ENCODE peak calls at places on chromosomes 1 and 21, in nine cellular contexts. N is H1, C is fibroblast of lung, O is OCI-LY7, U is mesenchymal stem cell, I is GM23338, M is PC-3, L is mammary epithelial cell, G is neuronal stem cell. D is an unnamed sample.

GRCh38 chr1:156002182-156002911 is 18.4 kb downstream of the SSR2 start:
- DNase-seq in N (no peak), C (no peak), O (no peak), U (no peak), I (no peak), M (no peak), L (no peak), G (no peak), D (no peak)

GRCh38 chr1:24923485-24924113 is 6.5 kb downstream of the RUNX3 start:
- DNase-seq in N (no peak), C (no peak), O (peak; percentile 57), U (no peak), I (no peak), M (no peak), L (no peak), G (no peak), D (no peak)

GRCh38 chr1:188089461-188089860 is 1260.7 kb downstream of the PLA2G4A start:
- DNase-seq in N (no peak), C (peak; percentile 19), O (no peak), U (peak; percentile 15), I (peak; percentile 64), M (no peak), L (no peak), G (peak; percentile 4), D (no peak)

GRCh38 chr1:27630859-27631491 is 4.0 kb downstream of the FGR start:
- DNase-seq in N (no peak), C (no peak), O (no peak), U (no peak), I (no peak), M (no peak), L (no peak), G (no peak), D (no peak)

GRCh38 chr21:41754481-41754891 is 12.4 kb downstream of the RIPK4 start:
- DNase-seq in N (no peak), C (no peak), O (no peak), U (no peak), I (peak; percentile 47), M (no peak), L (no peak), G (no peak), D (no peak)

GRCh38 chr21:45876381-45877159 is 105.0 kb upstream of the COL6A1 start:
- DNase-seq in N (no peak), C (no peak), O (no peak), U (peak; percentile 82), I (no peak), M (no peak), L (no peak), G (peak; percentile 18), D (no peak)

GRCh38 chr1:58345215-58346075 is 201.1 kb downstream of the OMA1 start:
- DNase-seq in N (no peak), C (no peak), O (no peak), U (no peak), I (peak; percentile 30), M (no peak), L (no peak), G (peak; percentile 27), D (no peak)

GRCh38 chr1:68291763-68292384 is 59.6 kb upstream of the WLS start:
- DNase-seq in N (no peak), C (peak; percentile 67), O (no peak), U (peak; percentile 27), I (peak; percentile 63), M (no peak), L (no peak), G (no peak), D (no peak)

GRCh38 chr1:183209533-183210158 is 23.6 kb downstream of the LAMC2 start:
- DNase-seq in N (no peak), C (peak; percentile 78), O (no peak), U (peak; percentile 87), I (no peak), M (peak; percentile 88), L (peak; percentile 87), G (no peak), D (peak; percentile 25)

GRCh38 chr1:24101796-24102580 is 9.9 kb downstream of the MYOM3 start:
- DNase-seq in N (no peak), C (no peak), O (no peak), U (no peak), I (no peak), M (no peak), L (no peak), G (no peak), D (peak; percentile 44)

GRCh38 chr1:66402194-66402593 is 131.8 kb upstream of the SGIP1 start:
- DNase-seq in N (no peak), C (no peak), O (peak; percentile 99), U (peak; percentile 51), I (no peak), M (no peak), L (no peak), G (no peak), D (no peak)

GRCh38 chr1:12570291-12570690 is 47.7 kb downstream of the DHRS3 start:
- DNase-seq in N (no peak), C (no peak), O (no peak), U (no peak), I (no peak), M (no peak), L (no peak), G (no peak), D (no peak)

GRCh38 chr21:35923971-35924370 is 136.4 kb downstream of the SETD4 start:
- DNase-seq in N (no peak), C (no peak), O (no peak), U (no peak), I (no peak), M (no peak), L (peak; percentile 31), G (no peak), D (no peak)

GRCh38 chr1:25145775-25146381 is 86.4 kb downstream of the SYF2 start:
- DNase-seq in N (no peak), C (no peak), O (peak; percentile 86), U (no peak), I (no peak), M (no peak), L (peak; percentile 14), G (no peak), D (no peak)

GRCh38 chr1:102758418-102758817 is 349.9 kb downstream of the COL11A1 start:
- DNase-seq in N (no peak), C (no peak), O (no peak), U (no peak), I (no peak), M (no peak), L (no peak), G (no peak), D (no peak)

GRCh38 chr1:8424539-8425116 is 106.7 kb downstream of the SLC45A1 start:
- DNase-seq in N (no peak), C (no peak), O (peak; percentile 90), U (no peak), I (peak; percentile 87), M (peak; percentile 76), L (peak; percentile 28), G (no peak), D (peak; percentile 84)

GRCh38 chr1:53350853-53351767 is 23.2 kb upstream of the LRP8 start:
- DNase-seq in N (no peak), C (no peak), O (no peak), U (no peak), I (peak; percentile 29), M (no peak), L (no peak), G (no peak), D (no peak)

GRCh38 chr1:866095-866494 is 57.6 kb upstream of the SAMD11 start:
- DNase-seq in N (no peak), C (no peak), O (no peak), U (no peak), I (no peak), M (no peak), L (no peak), G (no peak), D (no peak)

DNA sequence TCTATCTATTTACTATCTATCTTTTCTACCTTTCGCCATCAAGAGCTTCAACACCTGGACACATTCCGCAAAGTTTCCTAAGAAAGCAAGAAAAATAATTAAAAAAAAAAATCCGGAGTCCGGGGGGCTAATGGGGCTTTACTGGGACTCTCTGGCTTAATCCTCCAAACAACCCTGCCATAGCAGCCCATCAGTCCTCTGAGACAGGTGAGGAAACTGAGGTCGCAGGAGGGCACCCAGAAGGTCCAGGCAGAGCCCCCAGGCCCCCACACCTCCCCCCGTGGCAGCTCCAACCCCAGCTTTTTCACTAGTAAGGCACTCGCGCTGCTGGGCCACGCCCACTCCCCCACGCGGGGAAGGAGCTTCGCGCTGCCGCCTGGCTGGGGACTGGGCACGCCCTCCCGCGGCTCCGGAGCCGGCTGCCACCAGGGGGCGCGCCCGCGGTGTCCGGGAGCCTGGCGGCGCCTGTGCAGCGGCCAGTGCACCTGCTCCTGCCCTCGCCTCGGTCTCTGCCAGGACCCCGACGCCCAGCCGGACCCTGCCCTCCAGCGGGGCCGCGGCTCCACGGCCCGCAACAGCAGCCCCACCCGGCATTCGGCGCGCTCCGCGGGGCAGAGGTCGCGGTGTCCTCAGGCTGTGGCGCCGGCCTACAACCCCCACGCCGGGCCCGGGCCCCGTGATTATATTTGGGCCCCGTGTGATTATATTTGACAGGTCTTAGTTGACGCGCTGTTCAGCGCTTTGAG is 54.1 kb upstream of the SAMD11 start:
- DNase-seq in N (no peak), C (peak; percentile 19), O (peak; percentile 64), U (peak; percentile 41), I (peak; percentile 67), M (peak; percentile 64), L (peak; percentile 25), G (peak; percentile 35), D (peak; percentile 80)
- H2AFZ ChIP-seq in N (no peak overlapping the region), C (no peak overlapping the region), O (no peak overlapping the region), U (no peak overlapping the region), I (peak overlapping the region; percentile 63), M (peak overlapping the region; percentile 43), L (no peak overlapping the region), G (peak overlapping the region; percentile 77), D (no peak overlapping the region)

GRCh38 chr1:205214756-205215155 is 3.3 kb upstream of the DSTYK start:
- DNase-seq in N (no peak), C (no peak), O (peak; percentile 34), U (no peak), I (no peak), M (no peak), L (no peak), G (no peak), D (no peak)
- H2AFZ ChIP-seq in N (no peak overlapping the region), C (no peak overlapping the region), O (peak overlapping the region; percentile 79), U (no peak overlapping the region), I (no peak overlapping the region), M (peak overlapping the region; percentile 20), L (no peak overlapping the region), G (no peak overlapping the region), D (no peak overlapping the region)

DNA sequence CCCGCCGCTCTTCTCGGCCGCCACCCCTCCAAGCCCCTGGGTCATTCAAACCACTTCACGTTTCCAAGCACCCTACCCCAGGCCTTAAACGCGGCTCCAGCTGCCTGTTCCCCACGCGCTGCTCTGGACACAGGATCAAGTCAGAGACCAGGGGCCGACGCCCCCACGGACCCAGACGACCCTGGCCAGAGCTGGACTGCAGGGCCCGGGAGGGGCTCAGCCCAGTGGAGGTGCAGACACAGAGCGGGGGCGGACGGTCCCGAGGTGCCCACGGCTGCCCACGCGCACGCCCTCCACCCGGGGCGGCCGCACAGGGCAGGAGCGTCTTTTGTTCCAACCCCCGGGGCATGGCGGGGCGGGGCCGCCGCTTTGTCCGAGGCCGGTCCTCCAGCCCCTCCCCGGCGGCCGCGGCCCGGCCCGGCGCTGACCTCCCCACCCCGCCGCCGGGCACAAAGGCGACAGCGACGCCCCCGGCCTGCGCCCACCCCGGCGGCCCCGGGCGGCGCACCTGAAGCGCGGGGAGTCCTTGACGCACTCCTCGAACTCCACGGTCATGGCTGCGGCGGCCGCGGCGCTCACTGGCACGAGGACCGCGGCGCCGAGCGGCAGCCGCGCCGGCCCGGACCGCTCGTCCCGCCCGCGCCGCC is 346 bp downstream of the ACAP3 start:
- DNase-seq in N (no peak), C (no peak), O (no peak), U (peak; percentile 53), I (no peak), M (peak; percentile 47), L (no peak), G (no peak), D (no peak)
- H2AFZ ChIP-seq in N (no peak overlapping the region), C (no peak overlapping the region), O (no peak overlapping the region), U (no peak overlapping the region), I (no peak overlapping the region), M (peak overlapping the region; percentile 12), L (peak overlapping the region; percentile 47), G (peak overlapping the region; percentile 75), D (no peak overlapping the region)

GRCh38 chr1:47810964-47811650 is 186.1 kb downstream of the TRABD2B start:
- DNase-seq in N (no peak), C (no peak), O (no peak), U (no peak), I (no peak), M (no peak), L (no peak), G (no peak), D (no peak)
- H2AFZ ChIP-seq in N (no peak overlapping the region), C (no peak overlapping the region), O (no peak overlapping the region), U (no peak overlapping the region), I (no peak overlapping the region), M (no peak overlapping the region), L (no peak overlapping the region), G (no peak overlapping the region), D (no peak overlapping the region)

D was measured in hepatocyte.